ENCODE peak calls at places on chromosome 22, in five cellular contexts. F, U, E, Q and D are unnamed samples.

GRCh38 chr22:29621761-29622526 is 18.5 kb downstream of the NF2 start:
- DNase-seq in F (no peak), E (no peak), U (no peak), Q (peak; percentile 78), D (no peak)

GRCh38 chr22:49417326-49417725 is 410.3 kb downstream of the BRD1 start:
- DNase-seq in F (no peak), Q (no peak), U (no peak), E (no peak), D (no peak)

GRCh38 chr22:24803064-24803542 is 2.9 kb upstream of the SGSM1 start:
- DNase-seq in Q (peak; percentile 39), E (peak; percentile 24), U (no peak), F (no peak), D (peak; percentile 83)

GRCh38 chr22:44718418-44718817 is 16.4 kb downstream of the PRR5 start:
- DNase-seq in Q (no peak), E (no peak), U (no peak), F (no peak), D (no peak)

GRCh38 chr22:29032014-29032475 is 29.6 kb downstream of the C22orf31 start:
- DNase-seq in E (no peak), F (no peak), Q (peak; percentile 7), U (no peak), D (no peak)

GRCh38 chr22:33798401-33798800 is 121.9 kb downstream of the LARGE1 start:
- DNase-seq in Q (no peak), E (no peak), F (no peak), U (no peak), D (no peak)

GRCh38 chr22:48366591-48366990 is 1461.1 kb downstream of the BRD1 start:
- DNase-seq in Q (no peak), F (no peak), U (no peak), E (no peak), D (no peak)

GRCh38 chr22:45336971-45337431 is 27.3 kb downstream of the FAM118A start:
- DNase-seq in Q (peak; percentile 78), U (peak; percentile 90), F (no peak), E (no peak), D (no peak)

GRCh38 chr22:45329536-45329936 is 19.8 kb downstream of the FAM118A start:
- DNase-seq in E (no peak), U (no peak), Q (no peak), F (no peak), D (peak; percentile 69)

GRCh38 chr22:23404689-23405365 is 175.3 kb downstream of the IGLL1 start:
- DNase-seq in F (no peak), U (no peak), E (no peak), Q (peak; percentile 53), D (no peak)

GRCh38 chr22:17366329-17366728 is 2.9 kb upstream of the CECR2 start:
- DNase-seq in U (no peak), Q (no peak), F (no peak), E (no peak), D (no peak)

GRCh38 chr22:17368144-17368726 is 1.0 kb upstream of the CECR2 start:
- DNase-seq in Q (no peak), F (no peak), U (peak; percentile 19), E (no peak), D (no peak)

GRCh38 chr22:17369553-17370035 is 334 bp downstream of the CECR2 start:
- DNase-seq in E (no peak), U (no peak), Q (peak; percentile 53), F (no peak), D (peak; percentile 72)

GRCh38 chr22:17368727-17369552 is at the start of gene CECR2:
- DNase-seq in F (no peak), E (no peak), U (no peak), Q (peak; percentile 67), D (peak; percentile 90)

GRCh38 chr22:17366830-17367229 is 2.4 kb upstream of the CECR2 start:
- DNase-seq in Q (peak; percentile 53), E (no peak), F (no peak), U (no peak), D (peak; percentile 82)
- TF ChIP-seq CTCF in Q (peak; percentile 60), E (no peak), F (no peak), U (no peak), D (peak; percentile 28)

GRCh38 chr22:37330200-37331033 is 48.1 kb downstream of the CYTH4 start:
- DNase-seq in Q (peak; percentile 94), E (no peak), U (no peak), F (no peak), D (peak; percentile 90)
- TF ChIP-seq CTCF in Q (peak; percentile 24), E (no peak), U (no peak), F (no peak), D (peak; percentile 21)

DNA sequence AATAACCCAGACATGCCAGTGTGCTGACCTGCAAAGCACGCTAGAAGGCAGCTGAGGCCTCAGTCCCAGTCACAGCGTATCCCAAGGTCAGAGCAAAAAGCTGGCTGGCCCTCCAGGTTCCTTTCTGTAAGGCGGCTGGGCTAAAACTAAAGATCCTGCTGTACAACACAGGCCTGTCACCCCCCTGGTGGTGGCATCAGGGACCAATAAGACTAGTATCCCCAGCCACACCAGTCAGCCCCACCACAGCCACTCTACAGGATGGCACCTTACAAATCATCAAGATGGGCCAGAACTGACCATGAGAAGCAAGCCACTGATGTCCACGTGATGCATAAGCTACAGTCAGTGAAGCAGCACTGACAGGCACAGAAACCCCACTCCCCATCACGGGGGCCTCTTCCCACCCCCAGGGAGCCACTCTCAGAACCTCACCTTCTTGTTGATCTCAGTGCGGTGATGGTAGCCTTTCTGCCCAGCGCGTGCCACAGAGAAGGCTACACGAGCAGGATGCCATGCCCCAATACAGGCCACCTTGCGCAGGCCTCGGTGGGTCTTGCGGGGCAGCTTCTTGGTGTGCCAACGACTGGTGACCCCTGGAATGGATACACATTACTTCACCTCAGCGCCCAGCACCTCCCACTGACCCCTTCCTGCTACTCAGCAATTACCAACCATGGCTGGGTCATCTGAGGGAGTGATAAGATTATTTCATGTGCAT is 5.0 kb downstream of the RPL3 start:
- DNase-seq in F (no peak), E (no peak), Q (no peak), U (no peak), D (no peak)
- TF ChIP-seq CTCF in F (no peak), E (no peak), Q (no peak), U (no peak), D (peak; percentile 20)

DNA sequence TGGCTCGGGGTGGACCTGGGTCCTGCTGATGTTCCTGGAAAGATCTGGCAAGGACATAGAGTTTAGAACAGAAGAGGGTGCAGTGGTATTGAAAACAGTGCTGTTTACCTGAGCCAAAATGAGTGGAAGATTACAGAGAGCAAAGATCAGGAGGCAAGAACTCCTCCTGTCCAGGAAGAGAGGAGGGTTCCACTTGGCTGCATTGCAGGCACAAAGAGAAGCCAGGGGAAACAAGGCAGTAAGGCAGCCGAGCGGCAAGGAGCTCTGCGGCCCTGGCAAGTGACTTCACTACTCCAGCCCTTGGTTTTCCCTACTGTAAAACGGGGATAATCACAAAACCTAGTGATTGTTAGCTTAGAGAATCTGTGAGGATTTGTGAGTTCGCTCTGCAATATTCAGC is 3.7 kb upstream of the PACSIN2 start:
- DNase-seq in Q (no peak), U (no peak), E (no peak), F (no peak), D (no peak)
- TF ChIP-seq CTCF in Q (no peak), U (no peak), E (no peak), F (no peak), D (no peak)

DNA sequence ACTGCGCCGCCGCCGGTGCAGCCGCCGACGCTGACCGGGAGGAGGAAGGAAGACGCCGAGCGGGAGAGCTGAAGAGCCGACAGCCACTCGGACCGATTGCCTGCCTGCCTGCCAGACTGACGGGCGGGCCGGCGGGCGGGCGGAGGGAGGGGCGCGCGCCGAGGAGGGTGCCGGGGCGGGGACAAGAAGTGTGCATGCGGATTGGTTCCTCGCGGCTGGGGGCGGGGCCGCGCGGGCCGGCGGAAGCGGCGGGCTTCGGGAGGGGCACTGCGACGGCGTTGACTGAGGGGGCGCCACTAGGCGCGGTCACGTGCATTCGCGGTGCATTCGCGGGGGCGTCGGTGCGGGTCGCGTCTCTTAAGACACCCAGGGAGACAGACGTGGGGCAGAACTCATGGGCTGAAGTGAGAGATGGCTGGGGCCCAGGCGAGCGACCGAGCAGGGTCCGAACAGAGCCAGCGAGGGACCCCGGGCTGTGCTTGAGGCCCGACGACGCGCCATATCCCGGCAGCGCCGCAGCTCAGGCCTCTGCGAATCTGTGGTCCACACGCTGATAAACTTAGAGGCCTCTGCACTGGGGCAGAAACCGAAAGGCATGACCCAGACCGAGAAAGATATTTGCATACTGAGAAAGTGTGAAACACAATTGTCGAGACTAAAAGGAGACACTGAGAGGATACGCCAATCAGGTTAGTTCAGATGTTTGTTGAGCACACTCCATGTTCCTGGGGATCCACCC is at the start of gene MAPK1:
- DNase-seq in F (peak; percentile 87), U (peak; percentile 91), E (peak; percentile 87), Q (peak; percentile 93), D (peak; percentile 95)
- TF ChIP-seq CTCF in F (peak; percentile 33), U (peak; percentile 17), E (peak; percentile 52), Q (no peak), D (peak; percentile 37)

GRCh38 chr22:31947296-31947695 is 3.0 kb downstream of the YWHAH start:
- DNase-seq in E (no peak), U (no peak), Q (peak; percentile 51), F (no peak), D (no peak)
- TF ChIP-seq CTCF in E (peak; percentile 73), U (no peak), Q (peak; percentile 53), F (peak; percentile 77), D (peak; percentile 8)

GRCh38 chr22:19376247-19376646 is 55.3 kb downstream of the HIRA start:
- DNase-seq in Q (no peak), U (no peak), E (no peak), F (no peak), D (no peak)

GRCh38 chr22:19375435-19375834 is 56.1 kb downstream of the HIRA start:
- DNase-seq in F (no peak), Q (no peak), U (no peak), E (no peak), D (no peak)

GRCh38 chr22:19371893-19372292 is 59.6 kb downstream of the HIRA start:
- DNase-seq in U (no peak), Q (no peak), E (no peak), F (no peak), D (no peak)

GRCh38 chr22:19373450-19373849 is 58.1 kb downstream of the HIRA start:
- DNase-seq in Q (no peak), U (no peak), F (no peak), E (no peak), D (no peak)

DNA sequence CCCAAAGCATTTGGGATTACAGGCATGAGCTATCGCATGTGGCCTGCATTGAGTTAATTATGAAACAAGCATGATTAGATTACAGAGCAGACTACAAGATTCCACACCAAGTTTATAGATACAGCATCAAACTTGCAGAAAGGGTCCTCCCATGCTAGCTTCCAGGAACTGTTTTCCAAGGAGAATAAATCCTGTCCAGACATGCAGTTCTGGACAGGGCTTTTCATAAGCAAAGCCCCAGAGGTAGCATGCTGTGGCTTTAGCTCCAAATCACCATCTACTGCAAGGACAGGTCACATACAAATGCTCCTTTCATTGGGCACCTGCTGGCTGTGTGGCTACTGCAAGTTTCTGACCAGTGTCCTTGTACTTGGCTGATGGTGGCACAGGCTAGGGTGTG is 57.1 kb downstream of the HIRA start:
- DNase-seq in E (no peak), F (no peak), Q (no peak), U (no peak), D (no peak)
- TF ChIP-seq CTCF in E (no peak), F (no peak), Q (no peak), U (no peak), D (no peak)